ENCODE peak calls at places on chromosomes 2 and 18, in four cellular contexts. V is prostate gland, F is GM23338, D is GDM1. M is an unnamed sample.

GRCh38 chr2:176561706-176562105 is 292.5 kb downstream of the MTX2 start:
- DNase-seq in V (no peak), F (peak; percentile 19), D (no peak), M (no peak)

GRCh38 chr2:158006961-158007664 is 94.6 kb upstream of the UPP2 start:
- DNase-seq in V (no peak), F (peak; percentile 51), D (peak; percentile 43), M (no peak)

GRCh38 chr2:42503291-42503690 is 9.5 kb upstream of the KCNG3 start:
- DNase-seq in V (no peak), F (peak; percentile 33), D (no peak), M (no peak)

GRCh38 chr2:43311276-43311675 is 84.9 kb upstream of the ZFP36L2 start:
- DNase-seq in V (peak; percentile 53), F (no peak), D (no peak), M (no peak)

GRCh38 chr2:127622561-127623387 is 23.2 kb upstream of the GPR17 start:
- DNase-seq in V (no peak), F (no peak), D (no peak), M (no peak)

GRCh38 chr18:1017227-1017626 is 112.6 kb downstream of the ADCYAP1 start:
- DNase-seq in V (no peak), F (no peak), D (no peak), M (no peak)

GRCh38 chr18:3157086-3157485 is 62.7 kb downstream of the MYOM1 start:
- DNase-seq in V (no peak), F (no peak), D (no peak), M (no peak)

GRCh38 chr2:68721482-68722071 is 13.0 kb upstream of the ARHGAP25 start:
- DNase-seq in V (no peak), F (no peak), D (no peak), M (no peak)